ENCODE peak calls at places on chromosomes 4 and X, in five cellular contexts. One of them, this sample, is unnamed.
A peak's percentile ranks its signal among the peaks of the same experiment; 100 is the strongest.

GRCh38 chr4:2295535-2296442 is 33.9 kb upstream of the MXD4 start:
- DNase-seq in spleen: peak; percentile 71
- DNase-seq in OCI-LY7: no peak
- DNase-seq in omental fat pad: no peak
- DNase-seq in body of pancreas: no peak
- DNase-seq in this sample: no peak

GRCh38 chr4:124803641-124804040 is 91.1 kb upstream of the ANKRD50 start:
- DNase-seq in body of pancreas: no peak
- DNase-seq in OCI-LY7: no peak
- DNase-seq in omental fat pad: no peak
- DNase-seq in spleen: no peak
- DNase-seq in this sample: no peak

GRCh38 chr4:88159137-88159725 is 792 bp upstream of the ABCG2 start:
- DNase-seq in OCI-LY7: no peak
- DNase-seq in spleen: no peak
- DNase-seq in body of pancreas: no peak
- DNase-seq in omental fat pad: no peak
- DNase-seq in this sample: no peak

GRCh38 chrX:104310084-104310483 is 55.4 kb upstream of the ESX1 start:
- DNase-seq in omental fat pad: no peak
- DNase-seq in spleen: no peak
- DNase-seq in body of pancreas: no peak
- DNase-seq in OCI-LY7: no peak
- DNase-seq in this sample: no peak

GRCh38 chr4:45636175-45636574 is 487.7 kb downstream of the GABRG1 start:
- DNase-seq in OCI-LY7: no peak
- DNase-seq in body of pancreas: no peak
- DNase-seq in omental fat pad: no peak
- DNase-seq in spleen: no peak
- DNase-seq in this sample: no peak

GRCh38 chr4:8276358-8277240 is 7.0 kb downstream of the HTRA3 start:
- DNase-seq in spleen: peak; percentile 57
- DNase-seq in OCI-LY7: no peak
- DNase-seq in body of pancreas: no peak
- DNase-seq in omental fat pad: no peak
- DNase-seq in this sample: no peak

GRCh38 chr4:164606478-164606877 is 147.5 kb upstream of the SMIM31 start:
- DNase-seq in OCI-LY7: no peak
- DNase-seq in body of pancreas: no peak
- DNase-seq in spleen: no peak
- DNase-seq in omental fat pad: no peak
- DNase-seq in this sample: peak; percentile 35

GRCh38 chr4:19803406-19803805 is 448.3 kb upstream of the SLIT2 start:
- DNase-seq in body of pancreas: no peak
- DNase-seq in spleen: no peak
- DNase-seq in omental fat pad: no peak
- DNase-seq in OCI-LY7: no peak
- DNase-seq in this sample: no peak

GRCh38 chr4:15765910-15766703 is 12.0 kb upstream of the CD38 start:
- DNase-seq in body of pancreas: no peak
- DNase-seq in spleen: no peak
- DNase-seq in OCI-LY7: peak; percentile 82
- DNase-seq in omental fat pad: no peak
- DNase-seq in this sample: peak; percentile 46

GRCh38 chr4:54233697-54234496 is 4.8 kb downstream of the PDGFRA start:
- DNase-seq in body of pancreas: peak; percentile 81
- DNase-seq in omental fat pad: peak; percentile 70
- DNase-seq in OCI-LY7: peak; percentile 71
- DNase-seq in spleen: peak; percentile 92
- DNase-seq in this sample: peak; percentile 81

GRCh38 chr4:39341075-39341725 is 25.0 kb downstream of the RFC1 start:
- DNase-seq in body of pancreas: peak; percentile 63
- DNase-seq in OCI-LY7: no peak
- DNase-seq in spleen: no peak
- DNase-seq in omental fat pad: no peak
- DNase-seq in this sample: no peak

GRCh38 chrX:124289443-124289842 is 43.0 kb upstream of the TEX13D start:
- DNase-seq in OCI-LY7: no peak
- DNase-seq in omental fat pad: no peak
- DNase-seq in body of pancreas: no peak
- DNase-seq in spleen: no peak
- DNase-seq in this sample: no peak

GRCh38 chr4:38030023-38030422 is 69.8 kb downstream of the PTTG2 start:
- DNase-seq in spleen: no peak
- DNase-seq in OCI-LY7: no peak
- DNase-seq in body of pancreas: no peak
- DNase-seq in omental fat pad: no peak
- DNase-seq in this sample: no peak

GRCh38 chrX:3712080-3712869 is 1.2 kb downstream of the PRKX start:
- DNase-seq in body of pancreas: peak; percentile 9
- DNase-seq in OCI-LY7: peak; percentile 19
- DNase-seq in spleen: peak; percentile 89
- DNase-seq in omental fat pad: no peak
- DNase-seq in this sample: peak; percentile 33

DNA sequence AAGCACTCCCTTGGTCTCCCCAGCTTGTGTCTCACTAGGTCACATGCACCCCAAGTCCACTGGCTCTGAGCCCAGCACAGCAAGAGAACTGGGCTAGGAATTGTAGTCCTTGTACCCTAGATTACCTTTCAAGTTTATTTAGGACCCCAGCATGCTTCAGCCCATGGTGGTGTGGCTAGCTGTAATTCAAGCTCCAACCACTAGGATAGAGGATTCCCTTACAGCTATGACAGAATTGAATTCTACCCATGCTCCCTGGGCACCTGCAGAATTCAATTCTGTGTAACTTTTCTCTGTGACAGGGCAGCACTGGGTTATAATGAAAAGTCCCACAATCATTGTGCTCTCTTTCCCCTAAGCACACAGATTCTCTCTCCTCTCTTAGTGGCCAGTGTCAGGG is 253.8 kb upstream of the DMD start:
- DNase-seq in OCI-LY7: peak; percentile 2
- DNase-seq in body of pancreas: no peak
- DNase-seq in spleen: no peak
- DNase-seq in omental fat pad: no peak
- DNase-seq in this sample: no peak
- TF ChIP-seq CTCF in OCI-LY7: peak; percentile 13
- TF ChIP-seq CTCF in body of pancreas: no peak
- TF ChIP-seq CTCF in spleen: no peak
- TF ChIP-seq CTCF in omental fat pad: no peak
- TF ChIP-seq CTCF in this sample: no peak

DNA sequence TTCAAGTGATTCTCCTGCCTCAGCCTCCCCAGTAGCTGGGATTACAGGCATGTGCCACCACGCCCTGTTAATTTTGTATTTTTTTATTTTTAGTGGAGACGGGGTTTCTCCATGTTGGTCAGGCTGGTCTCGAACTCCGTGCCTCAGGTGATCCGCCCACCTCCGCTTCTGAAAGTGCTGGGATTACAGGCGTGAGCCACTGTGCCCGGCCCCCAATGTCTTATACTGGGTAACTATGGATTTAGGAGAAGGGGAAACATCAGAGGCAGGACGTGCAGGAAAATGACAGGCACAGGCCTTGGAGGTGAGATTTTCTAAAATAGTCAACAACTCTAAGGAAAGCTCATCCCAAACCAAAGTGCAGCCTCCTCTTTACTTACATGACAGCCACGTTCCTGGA is 11.1 kb upstream of the TSPYL2 start:
- DNase-seq in omental fat pad: no peak
- DNase-seq in spleen: no peak
- DNase-seq in OCI-LY7: no peak
- DNase-seq in body of pancreas: no peak
- DNase-seq in this sample: no peak
- TF ChIP-seq CTCF in omental fat pad: no peak
- TF ChIP-seq CTCF in spleen: no peak
- TF ChIP-seq CTCF in OCI-LY7: no peak
- TF ChIP-seq CTCF in body of pancreas: no peak
- TF ChIP-seq CTCF in this sample: no peak

GRCh38 chr4:113636438-113636818 is 125.1 kb downstream of the CAMK2D start:
- DNase-seq in OCI-LY7: peak; percentile 84
- DNase-seq in omental fat pad: no peak
- DNase-seq in body of pancreas: no peak
- DNase-seq in spleen: no peak
- DNase-seq in this sample: peak; percentile 65
- TF ChIP-seq CTCF in OCI-LY7: peak; percentile 72
- TF ChIP-seq CTCF in omental fat pad: no peak
- TF ChIP-seq CTCF in body of pancreas: no peak
- TF ChIP-seq CTCF in spleen: no peak
- TF ChIP-seq CTCF in this sample: peak; percentile 9

DNA sequence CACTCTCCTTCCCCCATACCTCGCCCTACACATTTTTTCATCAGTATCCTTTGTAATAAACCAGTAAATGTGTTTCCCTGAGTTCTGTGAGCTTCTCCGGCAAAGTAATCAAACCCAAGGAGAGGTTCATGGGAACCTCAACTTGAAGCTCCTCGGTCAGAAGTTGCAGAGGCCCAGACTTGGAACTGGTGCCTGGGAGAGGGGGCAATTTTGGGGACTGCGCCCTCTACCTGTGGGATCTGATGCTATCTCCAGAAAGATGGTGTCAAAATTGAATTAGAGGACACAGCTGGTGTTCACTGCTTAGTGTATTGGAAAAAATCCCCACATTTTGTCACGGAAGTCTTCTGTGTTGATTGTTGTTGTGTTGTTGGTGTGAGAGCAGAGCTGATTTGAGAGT is 70.6 kb downstream of the ATP11C start:
- DNase-seq in omental fat pad: no peak
- DNase-seq in body of pancreas: no peak
- DNase-seq in OCI-LY7: no peak
- DNase-seq in spleen: no peak
- DNase-seq in this sample: no peak
- TF ChIP-seq CTCF in omental fat pad: no peak
- TF ChIP-seq CTCF in body of pancreas: no peak
- TF ChIP-seq CTCF in OCI-LY7: peak; percentile 44
- TF ChIP-seq CTCF in spleen: no peak
- TF ChIP-seq CTCF in this sample: peak; percentile 13

DNA sequence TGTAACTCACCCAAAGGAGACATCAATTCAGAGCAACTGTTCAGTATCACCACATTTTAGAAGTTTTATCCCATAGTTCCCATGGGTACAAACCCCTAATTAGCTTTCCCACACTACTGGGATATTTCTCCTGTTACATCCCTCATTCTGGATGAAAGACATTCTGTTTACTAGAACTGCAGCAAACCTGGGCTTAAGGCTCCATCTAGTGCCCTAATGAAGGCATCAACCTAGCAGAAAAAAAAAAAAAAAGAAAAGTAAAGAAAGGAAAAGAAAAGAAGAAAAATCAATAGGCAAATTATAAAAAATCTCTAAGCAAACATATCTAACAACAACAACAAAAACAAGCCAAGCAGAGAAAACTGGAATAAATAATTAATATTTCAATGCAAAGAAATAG is 133.7 kb upstream of the CPXCR1 start:
- DNase-seq in spleen: no peak
- DNase-seq in body of pancreas: no peak
- DNase-seq in OCI-LY7: no peak
- DNase-seq in omental fat pad: no peak
- DNase-seq in this sample: no peak
- TF ChIP-seq CTCF in spleen: no peak
- TF ChIP-seq CTCF in body of pancreas: no peak
- TF ChIP-seq CTCF in OCI-LY7: peak; percentile 23
- TF ChIP-seq CTCF in omental fat pad: no peak
- TF ChIP-seq CTCF in this sample: no peak